ENCODE peak calls at places on chromosomes 6 and 20, in nine cellular contexts. S is CD8-positive, alpha-beta T cell; W is activated T-cell treated with anti-CD3 and anti-CD28 coated beads for 1 hour; A is EL; T is GM20000; U is left colon; Z is HTR-8/SVneo; X is iPS DF 6.9; F is NCI-H1417. C is an unnamed sample.

GRCh38 chr20:42484335-42484734 is 705.4 kb downstream of the PTPRT start:
- DNase-seq in S (no peak), Z (no peak), F (no peak), U (no peak), X (no peak), A (no peak), W (no peak), T (no peak), C (no peak)

GRCh38 chr6:135141728-135142127 is 39.4 kb upstream of the MYB start:
- DNase-seq in X (no peak), U (no peak), F (no peak), S (no peak), T (no peak), A (no peak), Z (no peak), W (no peak), C (no peak)

GRCh38 chr6:107936162-107936909 is 21.7 kb downstream of the SEC63 start:
- DNase-seq in U (no peak), S (no peak), A (no peak), W (no peak), X (no peak), F (no peak), T (no peak), Z (no peak), C (no peak)

GRCh38 chr6:158752613-158753012 is 66.6 kb downstream of the EZR start:
- DNase-seq in X (no peak), S (no peak), W (no peak), Z (peak; percentile 24), T (no peak), U (no peak), A (no peak), F (peak; percentile 87), C (no peak)

GRCh38 chr6:134651519-134651918 is 298.4 kb downstream of the ALDH8A1 start:
- DNase-seq in T (no peak), X (no peak), Z (no peak), F (no peak), U (no peak), W (no peak), A (no peak), S (no peak), C (no peak)

GRCh38 chr6:41306187-41306854 is 19.8 kb upstream of the TREM1 start:
- DNase-seq in F (peak; percentile 46), T (peak; percentile 57), S (no peak), Z (peak; percentile 52), W (peak; percentile 18), U (peak; percentile 42), A (peak; percentile 41), X (peak; percentile 50), C (no peak)

GRCh38 chr6:7173843-7174503 is 66.2 kb downstream of the RREB1 start:
- DNase-seq in U (no peak), S (no peak), F (no peak), Z (no peak), W (no peak), A (no peak), X (no peak), T (no peak), C (no peak)

GRCh38 chr20:38117635-38118034 is 47.4 kb downstream of the TGM2 start:
- DNase-seq in A (peak; percentile 93), W (no peak), T (no peak), Z (peak; percentile 86), F (no peak), S (no peak), X (no peak), U (no peak), C (no peak)

GRCh38 chr20:47389867-47390347 is 33.4 kb upstream of the ZMYND8 start:
- DNase-seq in X (no peak), F (no peak), U (no peak), W (no peak), T (peak; percentile 34), Z (no peak), S (no peak), A (peak; percentile 84), C (no peak)

GRCh38 chr6:4133941-4134838 is 1.2 kb downstream of the ECI2 start:
- DNase-seq in W (no peak), S (no peak), U (peak; percentile 58), A (peak; percentile 21), F (peak; percentile 25), Z (no peak), T (peak; percentile 23), X (no peak), C (peak; percentile 9)

GRCh38 chr6:33429745-33430042 is 9.8 kb downstream of the SYNGAP1 start:
- DNase-seq in W (no peak), S (no peak), F (no peak), X (no peak), A (no peak), Z (no peak), U (no peak), T (no peak), C (no peak)